ENCODE peak calls at places on chromosome 10, in four cellular contexts. One of them, this sample, is unnamed.

GRCh38 chr10:48602401-48603135 is 2.3 kb downstream of the ARHGAP22 start:
- DNase-seq in stomach: no peak
- DNase-seq in NT2/D1: no peak
- DNase-seq in mesendoderm: no peak
- DNase-seq in this sample: no peak

GRCh38 chr10:5666324-5667220 is at the start of gene ASB13:
- DNase-seq in stomach: peak; percentile 78
- DNase-seq in mesendoderm: peak; percentile 70
- DNase-seq in NT2/D1: peak; percentile 39
- DNase-seq in this sample: no peak

GRCh38 chr10:82319558-82319957 is 444.6 kb downstream of the NRG3 start:
- DNase-seq in stomach: no peak
- DNase-seq in NT2/D1: no peak
- DNase-seq in mesendoderm: peak; percentile 23
- DNase-seq in this sample: no peak

GRCh38 chr10:131269776-131270460 is 41.6 kb downstream of the TCERG1L start:
- DNase-seq in stomach: no peak
- DNase-seq in NT2/D1: no peak
- DNase-seq in mesendoderm: peak; percentile 62
- DNase-seq in this sample: no peak

GRCh38 chr10:58590152-58590551 is 77.5 kb downstream of the BICC1 start:
- DNase-seq in NT2/D1: no peak
- DNase-seq in stomach: no peak
- DNase-seq in mesendoderm: no peak
- DNase-seq in this sample: no peak

GRCh38 chr10:110020265-110020664 is 12.5 kb downstream of the ADD3 start:
- DNase-seq in NT2/D1: no peak
- DNase-seq in stomach: no peak
- DNase-seq in mesendoderm: no peak
- DNase-seq in this sample: no peak

GRCh38 chr10:89206402-89207180 is 526 bp downstream of the CH25H start:
- DNase-seq in NT2/D1: no peak
- DNase-seq in mesendoderm: no peak
- DNase-seq in stomach: peak; percentile 26
- DNase-seq in this sample: peak; percentile 34

GRCh38 chr10:124306922-124307371 is 111.8 kb downstream of the OAT start:
- DNase-seq in NT2/D1: no peak
- DNase-seq in mesendoderm: no peak
- DNase-seq in stomach: no peak
- DNase-seq in this sample: no peak

GRCh38 chr10:127153166-127153565 is 43.2 kb downstream of the INSYN2A start:
- DNase-seq in mesendoderm: no peak
- DNase-seq in NT2/D1: no peak
- DNase-seq in stomach: no peak
- DNase-seq in this sample: no peak

GRCh38 chr10:62047240-62047897 is 145.9 kb downstream of the ARID5B start:
- DNase-seq in mesendoderm: no peak
- DNase-seq in stomach: no peak
- DNase-seq in NT2/D1: no peak
- DNase-seq in this sample: no peak

GRCh38 chr10:62048473-62048872 is 147.0 kb downstream of the ARID5B start:
- DNase-seq in mesendoderm: no peak
- DNase-seq in NT2/D1: no peak
- DNase-seq in stomach: no peak
- DNase-seq in this sample: no peak

GRCh38 chr10:62045765-62046521 is 144.4 kb downstream of the ARID5B start:
- DNase-seq in NT2/D1: no peak
- DNase-seq in stomach: no peak
- DNase-seq in mesendoderm: peak; percentile 53
- DNase-seq in this sample: no peak

GRCh38 chr10:62047960-62048383 is 146.5 kb downstream of the ARID5B start:
- DNase-seq in stomach: no peak
- DNase-seq in mesendoderm: no peak
- DNase-seq in NT2/D1: no peak
- DNase-seq in this sample: no peak

DNA sequence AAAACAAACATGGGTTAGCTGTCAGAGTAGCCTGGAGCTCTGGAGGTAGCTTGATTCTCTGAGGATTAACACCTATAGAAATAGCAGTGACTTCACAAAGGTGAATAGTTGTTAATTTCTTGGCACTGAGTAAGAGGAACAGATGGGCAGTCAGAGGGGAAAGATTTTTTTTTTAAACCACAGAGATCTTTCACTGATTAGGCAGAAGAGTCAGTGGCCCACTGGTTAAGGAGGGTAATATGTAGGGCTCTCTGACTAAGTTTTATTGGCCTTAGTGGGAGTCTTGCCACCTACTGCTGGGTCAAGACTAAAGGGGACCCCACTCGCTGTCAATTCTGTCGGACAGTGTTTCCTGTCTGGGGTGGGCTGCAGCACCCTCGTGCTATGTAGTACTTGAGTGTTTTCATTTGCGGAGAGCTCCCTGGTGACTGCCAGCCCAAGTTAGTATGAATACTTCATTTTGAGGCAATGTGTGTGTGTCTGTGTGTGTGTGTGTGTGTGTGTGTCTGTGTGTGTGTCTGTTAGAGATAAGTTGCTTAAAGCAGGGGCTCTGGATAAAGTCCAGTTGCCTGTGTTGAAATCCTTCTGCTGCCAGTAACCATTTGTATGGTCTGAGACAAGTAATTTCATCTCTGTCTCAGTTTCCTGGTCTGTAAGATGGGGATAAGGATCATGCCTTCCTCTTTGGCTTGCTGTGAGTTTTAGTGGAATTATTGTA is 145.2 kb downstream of the ARID5B start:
- DNase-seq in mesendoderm: peak; percentile 81
- DNase-seq in stomach: no peak
- DNase-seq in NT2/D1: no peak
- DNase-seq in this sample: no peak
- H3K4me3 ChIP-seq in mesendoderm: no peak overlapping the region
- H3K4me3 ChIP-seq in stomach: no peak overlapping the region
- H3K4me3 ChIP-seq in NT2/D1: no peak overlapping the region
- H3K4me3 ChIP-seq in this sample: peak overlapping the region; percentile 33

GRCh38 chr10:14022052-14022451 is 308.7 kb downstream of the FRMD4A start:
- DNase-seq in mesendoderm: no peak
- DNase-seq in stomach: no peak
- DNase-seq in NT2/D1: no peak
- DNase-seq in this sample: no peak
- H3K4me3 ChIP-seq in mesendoderm: no peak overlapping the region
- H3K4me3 ChIP-seq in stomach: no peak overlapping the region
- H3K4me3 ChIP-seq in NT2/D1: no peak overlapping the region
- H3K4me3 ChIP-seq in this sample: no peak overlapping the region

DNA sequence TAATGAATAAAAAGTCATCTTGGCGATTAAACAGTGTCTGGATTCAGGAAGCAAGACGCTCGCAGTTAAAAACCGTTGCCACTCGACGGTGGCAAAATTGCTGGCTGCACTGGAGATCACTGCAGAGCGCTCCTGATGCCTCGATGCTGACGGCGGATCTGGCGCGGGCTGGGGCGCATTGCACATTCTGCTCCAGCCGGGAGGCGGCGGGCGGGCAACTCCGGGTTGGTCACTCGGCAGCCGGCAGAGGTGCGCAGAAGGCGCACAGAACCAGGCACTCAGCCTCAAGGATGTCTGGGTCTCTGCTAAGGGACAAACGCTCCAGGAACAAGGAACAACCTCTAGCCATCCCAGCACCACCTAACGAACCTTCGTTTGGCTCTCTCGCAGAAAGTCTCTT is 254.5 kb downstream of the OTUD1 start:
- DNase-seq in stomach: no peak
- DNase-seq in mesendoderm: peak; percentile 65
- DNase-seq in NT2/D1: peak; percentile 61
- DNase-seq in this sample: no peak
- H3K4me3 ChIP-seq in stomach: no peak overlapping the region
- H3K4me3 ChIP-seq in mesendoderm: no peak overlapping the region
- H3K4me3 ChIP-seq in NT2/D1: peak overlapping the region; percentile 72
- H3K4me3 ChIP-seq in this sample: no peak overlapping the region

GRCh38 chr10:10911471-10911921 is 106.2 kb upstream of the CELF2 start:
- DNase-seq in NT2/D1: no peak
- DNase-seq in mesendoderm: peak; percentile 80
- DNase-seq in stomach: peak; percentile 52
- DNase-seq in this sample: no peak
- H3K4me3 ChIP-seq in NT2/D1: no peak overlapping the region
- H3K4me3 ChIP-seq in mesendoderm: no peak overlapping the region
- H3K4me3 ChIP-seq in stomach: no peak overlapping the region
- H3K4me3 ChIP-seq in this sample: no peak overlapping the region

GRCh38 chr10:29728541-29729049 is 93.8 kb upstream of the SVIL start:
- DNase-seq in NT2/D1: no peak
- DNase-seq in mesendoderm: peak; percentile 81
- DNase-seq in stomach: no peak
- DNase-seq in this sample: no peak
- H3K4me3 ChIP-seq in NT2/D1: no peak overlapping the region
- H3K4me3 ChIP-seq in mesendoderm: no peak overlapping the region
- H3K4me3 ChIP-seq in stomach: no peak overlapping the region
- H3K4me3 ChIP-seq in this sample: no peak overlapping the region

DNA sequence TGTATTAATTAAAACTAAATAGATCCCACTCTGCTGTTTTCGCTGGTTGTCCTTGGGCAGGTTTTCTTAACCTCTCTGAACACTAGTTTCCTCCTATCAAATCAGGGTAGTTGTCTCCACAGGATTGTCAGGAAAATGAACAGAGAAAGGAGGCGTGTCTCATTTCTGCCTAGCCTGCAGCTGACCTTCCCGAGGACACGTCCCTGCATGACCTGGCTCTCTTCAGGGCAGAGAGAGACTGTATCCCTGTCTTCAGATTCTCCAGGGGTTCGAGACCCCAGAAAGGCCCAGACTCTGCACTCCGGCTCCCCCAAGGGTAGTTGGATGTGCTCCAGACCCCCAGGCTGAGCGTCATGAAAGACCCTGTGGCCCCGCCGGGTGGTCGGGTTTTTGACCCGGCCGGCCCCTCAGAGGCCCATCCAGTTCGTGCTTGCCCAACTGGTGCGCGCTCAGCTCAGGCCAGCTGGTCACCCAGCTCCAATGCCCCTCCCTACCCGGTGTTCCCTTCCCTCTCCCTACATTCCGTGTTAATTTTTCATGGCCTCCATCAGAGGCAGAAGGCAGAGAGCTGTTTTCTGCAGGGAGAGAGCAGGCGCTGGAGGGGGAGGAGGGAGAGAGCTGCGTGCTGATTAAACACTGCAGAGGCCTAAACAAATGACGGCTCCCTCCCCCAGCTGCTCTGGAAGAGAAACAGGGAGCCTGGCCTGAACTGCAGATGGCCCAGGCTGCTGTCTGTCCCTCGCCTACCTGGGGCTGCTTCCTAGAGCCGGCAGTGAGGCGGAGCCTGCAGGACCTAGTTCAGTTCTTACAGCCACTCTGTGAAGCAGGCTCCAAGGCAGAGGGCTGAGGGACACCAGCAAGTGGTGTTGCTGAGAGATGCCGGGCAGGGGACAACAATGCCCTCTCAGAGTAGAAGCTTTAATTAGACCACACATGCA is 86.2 kb upstream of the PPIF start:
- DNase-seq in NT2/D1: peak; percentile 36
- DNase-seq in mesendoderm: peak; percentile 48
- DNase-seq in stomach: peak; percentile 43
- DNase-seq in this sample: no peak
- H3K4me3 ChIP-seq in NT2/D1: no peak overlapping the region
- H3K4me3 ChIP-seq in mesendoderm: no peak overlapping the region
- H3K4me3 ChIP-seq in stomach: no peak overlapping the region
- H3K4me3 ChIP-seq in this sample: no peak overlapping the region

GRCh38 chr10:107163086-107163880 is 1.2 kb downstream of the SORCS1 start:
- DNase-seq in mesendoderm: peak; percentile 48
- DNase-seq in NT2/D1: no peak
- DNase-seq in stomach: no peak
- DNase-seq in this sample: no peak
- H3K4me3 ChIP-seq in mesendoderm: no peak overlapping the region
- H3K4me3 ChIP-seq in NT2/D1: peak overlapping the region; percentile 68
- H3K4me3 ChIP-seq in stomach: peak overlapping the region; percentile 52
- H3K4me3 ChIP-seq in this sample: no peak overlapping the region